ENCODE peak calls at places on chromosomes 4 and X, in six cellular contexts. D is ACHN; A is stimulated activated CD4-positive, alpha-beta T cell treated with anti-CD3 and anti-CD28 coated beads, Interleukin-12 subunit alpha, Interleukin-12 subunit beta, amount 100 ng/mL, for 48 hours; L is DMS 273 treated with DMSO at 0.1 percent for 48 hours; V is mesenchymal stem cell; E is ascending aorta. T is an unnamed sample.
A peak's percentile ranks its signal among the peaks of the same experiment; 100 is the strongest.

GRCh38 chr4:2361366-2362285 is 56.8 kb downstream of the ZFYVE28 start:
- DNase-seq in V (no peak), E (no peak), D (no peak), A (no peak), L (no peak), T (no peak)

GRCh38 chr4:80619070-80619674 is 283.6 kb downstream of the CFAP299 start:
- DNase-seq in V (no peak), D (peak; percentile 23), L (no peak), A (no peak), E (no peak), T (no peak)

GRCh38 chrX:68462653-68463052 is 29.4 kb upstream of the OPHN1 start:
- DNase-seq in L (peak; percentile 16), A (no peak), E (no peak), V (peak; percentile 67), D (peak; percentile 35), T (no peak)

GRCh38 chr4:52751349-52751911 is at the start of gene ERVMER34-1:
- DNase-seq in A (no peak), E (no peak), L (no peak), V (peak; percentile 57), D (no peak), T (no peak)

GRCh38 chrX:15384304-15384703 is at the start of gene VEGFD:
- DNase-seq in E (no peak), A (no peak), L (peak; percentile 34), V (no peak), D (no peak), T (no peak)

GRCh38 chrX:20042221-20042620 is 51.4 kb upstream of the BCLAF3 start:
- DNase-seq in V (no peak), D (no peak), L (no peak), E (no peak), A (no peak), T (no peak)

GRCh38 chrX:12223650-12224049 is 85.4 kb downstream of the FRMPD4 start:
- DNase-seq in E (no peak), L (no peak), V (peak; percentile 13), D (no peak), A (no peak), T (no peak)

GRCh38 chr4:2750719-2751605 is 5.2 kb downstream of the TNIP2 start:
- DNase-seq in D (no peak), V (peak; percentile 83), A (no peak), E (no peak), L (no peak), T (no peak)

GRCh38 chr4:139918994-139919393 is 235.0 kb downstream of the MAML3 start:
- DNase-seq in A (no peak), V (peak; percentile 44), L (no peak), E (no peak), D (no peak), T (no peak)

GRCh38 chrX:131747173-131747572 is 203.3 kb downstream of the OR13H1 start:
- DNase-seq in D (no peak), A (no peak), E (no peak), L (peak; percentile 83), V (no peak), T (peak; percentile 81)

GRCh38 chr4:134906404-134907023 is 704.9 kb upstream of the PABPC4L start:
- DNase-seq in V (peak; percentile 37), L (no peak), E (no peak), D (peak; percentile 19), A (no peak), T (no peak)

GRCh38 chrX:154063234-154063633 is 34.3 kb downstream of the MECP2 start:
- DNase-seq in L (no peak), A (no peak), V (peak; percentile 45), E (no peak), D (no peak), T (no peak)

GRCh38 chrX:10173331-10173900 is 16.6 kb downstream of the CLCN4 start:
- DNase-seq in L (peak; percentile 52), E (no peak), D (peak; percentile 55), A (no peak), V (peak; percentile 96), T (no peak)

GRCh38 chr4:156830356-156830755 is 141.2 kb downstream of the PDGFC start:
- DNase-seq in A (no peak), V (peak; percentile 24), L (no peak), D (no peak), E (no peak), T (no peak)